ENCODE peak calls at places on chromosome 2, in four cellular contexts. U is memory B cell, K is T-helper 17 cell, Z is GDM1. B is an unnamed sample.

GRCh38 chr2:205297846-205298245 is 384.5 kb upstream of the NRP2 start:
- DNase-seq in K (no peak), Z (no peak), U (no peak), B (no peak)

GRCh38 chr2:66851449-66851872 is 416.5 kb downstream of the MEIS1 start:
- DNase-seq in U (no peak), K (no peak), Z (no peak), B (no peak)

GRCh38 chr2:69755862-69756467 is 14.0 kb downstream of the ANXA4 start:
- DNase-seq in K (no peak), Z (no peak), U (no peak), B (no peak)

GRCh38 chr2:5111581-5111980 is 580.6 kb upstream of the SOX11 start:
- DNase-seq in K (no peak), Z (no peak), U (no peak), B (no peak)

GRCh38 chr2:109325570-109325969 is 196.6 kb downstream of the SH3RF3 start:
- DNase-seq in U (no peak), K (no peak), Z (no peak), B (no peak)

GRCh38 chr2:73920577-73921545 is 5.8 kb upstream of the DGUOK start:
- DNase-seq in Z (no peak), K (no peak), U (no peak), B (no peak)

GRCh38 chr2:227509824-227510619 is 38.1 kb downstream of the AGFG1 start:
- DNase-seq in K (no peak), U (no peak), Z (no peak), B (no peak)

GRCh38 chr2:120680136-120680761 is 55.4 kb upstream of the GLI2 start:
- DNase-seq in K (peak), Z (peak), U (peak), B (peak)

GRCh38 chr2:239587311-239587731 is 186.5 kb upstream of the HDAC4 start:
- DNase-seq in U (no peak), Z (no peak), K (no peak), B (no peak)

GRCh38 chr2:235637906-235638305 is 144.1 kb downstream of the AGAP1 start:
- DNase-seq in U (no peak), K (no peak), Z (no peak), B (no peak)

GRCh38 chr2:9333591-9334171 is 89.6 kb downstream of the ITGB1BP1 start:
- DNase-seq in K (no peak), U (no peak), Z (peak), B (no peak)

GRCh38 chr2:3131636-3132326 is 245.8 kb downstream of the EIPR1 start:
- DNase-seq in Z (no peak), K (no peak), U (no peak), B (no peak)

GRCh38 chr2:229245013-229245412 is 26.1 kb downstream of the PID1 start:
- DNase-seq in U (no peak), Z (no peak), K (no peak), B (no peak)

GRCh38 chr2:122319551-122320132 is 564.2 kb downstream of the TSN start:
- DNase-seq in U (no peak), K (no peak), Z (no peak), B (no peak)

GRCh38 chr2:70124983-70125480 is 37.8 kb downstream of the PCBP1 start:
- DNase-seq in Z (no peak), K (peak), U (peak), B (peak)

GRCh38 chr2:214895469-214895868 is 86.0 kb upstream of the BARD1 start:
- DNase-seq in K (no peak), U (no peak), Z (no peak), B (no peak)

GRCh38 chr2:241728627-241729026 is 5.8 kb upstream of the D2HGDH start:
- DNase-seq in Z (no peak), K (no peak), U (no peak), B (no peak)

GRCh38 chr2:55421326-55421725 is 1.7 kb upstream of the CCDC88A start:
- DNase-seq in K (no peak), U (no peak), Z (no peak), B (no peak)

GRCh38 chr2:230852113-230852512 is 12.6 kb upstream of the ITM2C start:
- DNase-seq in Z (no peak), U (no peak), K (no peak), B (no peak)

GRCh38 chr2:195561205-195562032 is 95.6 kb upstream of the SLC39A10 start:
- DNase-seq in Z (no peak), U (no peak), K (no peak), B (no peak)